ENCODE peak calls at places on chromosomes 11 and 22, in six cellular contexts. One of them, this sample, is unnamed.

GRCh38 chr11:47534707-47535251 is 18.2 kb downstream of the CELF1 start:
- DNase-seq in T47D: no peak
- DNase-seq in germinal center: no peak
- DNase-seq in spleen: no peak
- DNase-seq in dorsolateral prefrontal cortex: no peak
- DNase-seq in non-pigmented ciliary epithelial cell: no peak
- DNase-seq in this sample: no peak

GRCh38 chr22:33130473-33130872 is 72.3 kb upstream of the SYN3 start:
- DNase-seq in T47D: no peak
- DNase-seq in germinal center: no peak
- DNase-seq in spleen: no peak
- DNase-seq in dorsolateral prefrontal cortex: no peak
- DNase-seq in non-pigmented ciliary epithelial cell: no peak
- DNase-seq in this sample: no peak

GRCh38 chr11:64752106-64752970 is 7.4 kb downstream of the PYGM start:
- DNase-seq in T47D: no peak
- DNase-seq in germinal center: no peak
- DNase-seq in spleen: peak
- DNase-seq in dorsolateral prefrontal cortex: no peak
- DNase-seq in non-pigmented ciliary epithelial cell: no peak
- DNase-seq in this sample: peak

GRCh38 chr22:41951898-41952474 is at the start of gene SMIM45:
- DNase-seq in T47D: no peak
- DNase-seq in germinal center: peak
- DNase-seq in spleen: peak
- DNase-seq in dorsolateral prefrontal cortex: peak
- DNase-seq in non-pigmented ciliary epithelial cell: no peak
- DNase-seq in this sample: no peak

GRCh38 chr11:91761406-91762027 is 463.1 kb upstream of the FAT3 start:
- DNase-seq in T47D: no peak
- DNase-seq in germinal center: no peak
- DNase-seq in spleen: no peak
- DNase-seq in dorsolateral prefrontal cortex: no peak
- DNase-seq in non-pigmented ciliary epithelial cell: no peak
- DNase-seq in this sample: no peak

GRCh38 chr11:65355776-65356393 is 1.3 kb downstream of the TIGD3 start:
- DNase-seq in T47D: no peak
- DNase-seq in germinal center: no peak
- DNase-seq in spleen: peak
- DNase-seq in dorsolateral prefrontal cortex: peak
- DNase-seq in non-pigmented ciliary epithelial cell: no peak
- DNase-seq in this sample: peak

GRCh38 chr11:69010361-69010891 is 2.6 kb downstream of the MRGPRF start:
- DNase-seq in T47D: no peak
- DNase-seq in germinal center: no peak
- DNase-seq in spleen: peak
- DNase-seq in dorsolateral prefrontal cortex: no peak
- DNase-seq in non-pigmented ciliary epithelial cell: no peak
- DNase-seq in this sample: no peak

GRCh38 chr11:47514825-47515647 is 37.9 kb downstream of the CELF1 start:
- DNase-seq in T47D: no peak
- DNase-seq in germinal center: peak
- DNase-seq in spleen: no peak
- DNase-seq in dorsolateral prefrontal cortex: no peak
- DNase-seq in non-pigmented ciliary epithelial cell: peak
- DNase-seq in this sample: no peak

GRCh38 chr11:64063741-64064140 is 28.0 kb downstream of the FLRT1 start:
- DNase-seq in T47D: no peak
- DNase-seq in germinal center: no peak
- DNase-seq in spleen: no peak
- DNase-seq in dorsolateral prefrontal cortex: no peak
- DNase-seq in non-pigmented ciliary epithelial cell: no peak
- DNase-seq in this sample: no peak

GRCh38 chr22:31210830-31211503 is 1.1 kb upstream of the LIMK2 start:
- DNase-seq in T47D: peak
- DNase-seq in germinal center: no peak
- DNase-seq in spleen: no peak
- DNase-seq in dorsolateral prefrontal cortex: no peak
- DNase-seq in non-pigmented ciliary epithelial cell: no peak
- DNase-seq in this sample: no peak

GRCh38 chr11:26623076-26623666 is 51.1 kb upstream of the MUC15 start:
- DNase-seq in T47D: no peak
- DNase-seq in germinal center: no peak
- DNase-seq in spleen: no peak
- DNase-seq in dorsolateral prefrontal cortex: no peak
- DNase-seq in non-pigmented ciliary epithelial cell: no peak
- DNase-seq in this sample: no peak

GRCh38 chr22:37697540-37697835 is 640 bp downstream of the TRIOBP start:
- DNase-seq in T47D: no peak
- DNase-seq in germinal center: no peak
- DNase-seq in spleen: no peak
- DNase-seq in dorsolateral prefrontal cortex: no peak
- DNase-seq in non-pigmented ciliary epithelial cell: no peak
- DNase-seq in this sample: no peak

GRCh38 chr11:110971110-110971509 is 258.9 kb upstream of the ARHGAP20 start:
- DNase-seq in T47D: no peak
- DNase-seq in germinal center: no peak
- DNase-seq in spleen: no peak
- DNase-seq in dorsolateral prefrontal cortex: no peak
- DNase-seq in non-pigmented ciliary epithelial cell: peak
- DNase-seq in this sample: no peak

GRCh38 chr11:45108070-45109064 is 38.1 kb upstream of the PRDM11 start:
- DNase-seq in T47D: no peak
- DNase-seq in germinal center: no peak
- DNase-seq in spleen: no peak
- DNase-seq in dorsolateral prefrontal cortex: no peak
- DNase-seq in non-pigmented ciliary epithelial cell: no peak
- DNase-seq in this sample: no peak

GRCh38 chr11:76233196-76233921 is 27.1 kb upstream of the WNT11 start:
- DNase-seq in T47D: no peak
- DNase-seq in germinal center: no peak
- DNase-seq in spleen: no peak
- DNase-seq in dorsolateral prefrontal cortex: no peak
- DNase-seq in non-pigmented ciliary epithelial cell: no peak
- DNase-seq in this sample: peak

GRCh38 chr11:69641681-69642548 is 959 bp downstream of the CCND1 start:
- DNase-seq in T47D: peak
- DNase-seq in germinal center: no peak
- DNase-seq in spleen: peak
- DNase-seq in dorsolateral prefrontal cortex: no peak
- DNase-seq in non-pigmented ciliary epithelial cell: no peak
- DNase-seq in this sample: peak

GRCh38 chr11:44564653-44565007 is 833 bp upstream of the CD82 start:
- DNase-seq in T47D: peak
- DNase-seq in germinal center: no peak
- DNase-seq in spleen: peak
- DNase-seq in dorsolateral prefrontal cortex: no peak
- DNase-seq in non-pigmented ciliary epithelial cell: peak
- DNase-seq in this sample: peak

GRCh38 chr11:126547161-126547560 is 191.7 kb downstream of the ST3GAL4 start:
- DNase-seq in T47D: no peak
- DNase-seq in germinal center: no peak
- DNase-seq in spleen: no peak
- DNase-seq in dorsolateral prefrontal cortex: no peak
- DNase-seq in non-pigmented ciliary epithelial cell: peak
- DNase-seq in this sample: no peak

GRCh38 chr11:117316197-117316961 is at the start of gene BACE1:
- DNase-seq in T47D: peak
- DNase-seq in germinal center: no peak
- DNase-seq in spleen: peak
- DNase-seq in dorsolateral prefrontal cortex: peak
- DNase-seq in non-pigmented ciliary epithelial cell: no peak
- DNase-seq in this sample: peak

GRCh38 chr22:39149915-39150847 is 2.3 kb downstream of the CBX7 start:
- DNase-seq in T47D: no peak
- DNase-seq in germinal center: no peak
- DNase-seq in spleen: peak
- DNase-seq in dorsolateral prefrontal cortex: no peak
- DNase-seq in non-pigmented ciliary epithelial cell: no peak
- DNase-seq in this sample: no peak

GRCh38 chr11:134231958-134232674 is 7.6 kb downstream of the VPS26B start:
- DNase-seq in T47D: no peak
- DNase-seq in germinal center: no peak
- DNase-seq in spleen: no peak
- DNase-seq in dorsolateral prefrontal cortex: no peak
- DNase-seq in non-pigmented ciliary epithelial cell: no peak
- DNase-seq in this sample: no peak

GRCh38 chr22:24391836-24392217 is 35.6 kb upstream of the ADORA2A start:
- DNase-seq in T47D: peak
- DNase-seq in germinal center: no peak
- DNase-seq in spleen: no peak
- DNase-seq in dorsolateral prefrontal cortex: no peak
- DNase-seq in non-pigmented ciliary epithelial cell: peak
- DNase-seq in this sample: no peak

GRCh38 chr22:47201186-47201995 is 438.9 kb downstream of the TBC1D22A start:
- DNase-seq in T47D: no peak
- DNase-seq in germinal center: no peak
- DNase-seq in spleen: peak
- DNase-seq in dorsolateral prefrontal cortex: peak
- DNase-seq in non-pigmented ciliary epithelial cell: no peak
- DNase-seq in this sample: no peak

GRCh38 chr11:18245396-18245795 is 3.1 kb downstream of the SAA2 start:
- DNase-seq in T47D: no peak
- DNase-seq in germinal center: no peak
- DNase-seq in spleen: no peak
- DNase-seq in dorsolateral prefrontal cortex: no peak
- DNase-seq in non-pigmented ciliary epithelial cell: no peak
- DNase-seq in this sample: no peak

This sample was measured in kidney.